ENCODE peak calls at places on chromosome 17, in ten cellular contexts. X is hippocampal formation, B is neural crest cell, S is EH, G is hepatic stellate cell, Q is neuronal stem cell, A is activated B cell treated with CpG ODN at 0.5 μM for 24 hours, U is ovary, O is EL, J is left ventricle myocardium superior. M is an unnamed sample.

GRCh38 chr17:9020096-9020823 is 1.1 kb upstream of the NTN1 start:
- DNase-seq in J (no peak), O (no peak), Q (no peak), A (no peak), X (no peak), U (no peak), G (no peak), B (no peak), S (no peak), M (no peak)

GRCh38 chr17:37774508-37774907 is 29.6 kb upstream of the HNF1B start:
- DNase-seq in O (no peak), Q (no peak), X (no peak), U (no peak), G (no peak), S (no peak), J (no peak), B (no peak), A (peak), M (no peak)

GRCh38 chr17:15261063-15261817 is 3.9 kb downstream of the PMP22 start:
- DNase-seq in B (peak), O (peak), U (no peak), J (peak), X (peak), S (peak), G (peak), A (no peak), Q (peak), M (no peak)

GRCh38 chr17:69141802-69142472 is at the start of gene ABCA6:
- DNase-seq in G (no peak), J (no peak), A (no peak), O (peak), Q (no peak), X (no peak), U (no peak), S (peak), B (no peak), M (peak)

GRCh38 chr17:68011199-68011665 is 15.0 kb upstream of the C17orf58 start:
- DNase-seq in X (peak), G (no peak), A (peak), Q (peak), U (no peak), B (peak), J (peak), S (peak), O (peak), M (no peak)

GRCh38 chr17:77507116-77507885 is 366.5 kb downstream of the SEC14L1 start:
- DNase-seq in Q (no peak), X (no peak), U (no peak), A (no peak), O (no peak), G (no peak), J (no peak), B (no peak), S (no peak), M (no peak)

GRCh38 chr17:78693346-78694083 is 88.6 kb downstream of the CYTH1 start:
- DNase-seq in A (no peak), J (no peak), O (no peak), G (no peak), B (no peak), Q (no peak), U (no peak), X (no peak), S (no peak), M (no peak)

GRCh38 chr17:76736349-76737081 is 616 bp downstream of the SRSF2 start:
- DNase-seq in U (peak), O (peak), B (peak), J (peak), S (peak), X (peak), Q (peak), G (peak), A (peak), M (no peak)

GRCh38 chr17:76179496-76180467 is 38.7 kb upstream of the FOXJ1 start:
- DNase-seq in Q (no peak), X (no peak), J (no peak), S (peak), G (no peak), A (no peak), O (peak), B (no peak), U (no peak), M (no peak)

GRCh38 chr17:57984226-57984890 is 3.7 kb downstream of the VEZF1 start:
- DNase-seq in U (no peak), S (peak), J (no peak), A (no peak), O (peak), Q (no peak), B (no peak), X (no peak), G (no peak), M (peak)

GRCh38 chr17:37429442-37429841 is 22.8 kb downstream of the TADA2A start:
- DNase-seq in X (no peak), G (no peak), B (no peak), J (no peak), S (peak), Q (no peak), O (no peak), A (no peak), U (no peak), M (no peak)

GRCh38 chr17:81004336-81005015 is 12.8 kb downstream of the CHMP6 start:
- DNase-seq in B (no peak), S (no peak), J (peak), O (no peak), X (no peak), Q (no peak), A (no peak), U (no peak), G (no peak), M (no peak)

M was measured in AG09309.